ENCODE peak calls at places on chromosome 10, in six cellular contexts. K is H1, O is GM12891, T is K562, R is HepG2, I is GM12878. M is an unnamed sample.

GRCh38 chr10:34666008-34666700 is 148.9 kb downstream of the PARD3 start:
- DNase-seq in K (no peak), O (no peak), T (peak; percentile 41), R (no peak), I (peak; percentile 53), M (no peak)

GRCh38 chr10:114754445-114755320 is 66.9 kb upstream of the FHIP2A start:
- DNase-seq in K (no peak), O (no peak), T (no peak), R (no peak), I (no peak), M (no peak)

GRCh38 chr10:110670335-110670734 is 26.2 kb downstream of the RBM20 start:
- DNase-seq in K (no peak), O (no peak), T (no peak), R (no peak), I (peak; percentile 27), M (no peak)

GRCh38 chr10:132506711-132507466 is 30.7 kb upstream of the INPP5A start:
- DNase-seq in K (no peak), O (no peak), T (no peak), R (no peak), I (no peak), M (no peak)

GRCh38 chr10:63699785-63700184 is 178.6 kb downstream of the REEP3 start:
- DNase-seq in K (no peak), O (no peak), T (no peak), R (no peak), I (no peak), M (no peak)

GRCh38 chr10:91603173-91603572 is 29.7 kb downstream of the PPP1R3C start:
- DNase-seq in K (no peak), O (no peak), T (no peak), R (no peak), I (no peak), M (no peak)

GRCh38 chr10:133094866-133095265 is 7.1 kb downstream of the ADGRA1 start:
- DNase-seq in K (no peak), O (no peak), T (no peak), R (no peak), I (no peak), M (no peak)

GRCh38 chr10:102120987-102121738 is 995 bp upstream of the LDB1 start:
- DNase-seq in K (peak; percentile 91), O (no peak), T (no peak), R (no peak), I (no peak), M (no peak)

GRCh38 chr10:76558586-76558985 is 1079.0 kb downstream of the KCNMA1 start:
- DNase-seq in K (no peak), O (no peak), T (no peak), R (peak; percentile 45), I (no peak), M (no peak)

GRCh38 chr10:81018898-81019890 is 481.5 kb downstream of the SH2D4B start:
- DNase-seq in K (peak; percentile 21), O (no peak), T (peak; percentile 20), R (peak; percentile 49), I (no peak), M (peak; percentile 2)

GRCh38 chr10:10204415-10204814 is 813.3 kb upstream of the CELF2 start:
- DNase-seq in K (no peak), O (no peak), T (no peak), R (no peak), I (no peak), M (no peak)

GRCh38 chr10:24958701-24959392 is 6.4 kb upstream of the PRTFDC1 start:
- DNase-seq in K (no peak), O (no peak), T (peak; percentile 48), R (no peak), I (no peak), M (no peak)

GRCh38 chr10:132263866-132264265 is 43.9 kb downstream of the STK32C start:
- DNase-seq in K (no peak), O (no peak), T (no peak), R (no peak), I (no peak), M (no peak)

GRCh38 chr10:18767981-18768380 is 108.8 kb downstream of the ARL5B start:
- DNase-seq in K (no peak), O (no peak), T (no peak), R (no peak), I (no peak), M (no peak)

GRCh38 chr10:110420401-110421193 is 77.1 kb upstream of the DUSP5 start:
- DNase-seq in K (no peak), O (no peak), T (no peak), R (no peak), I (no peak), M (no peak)

GRCh38 chr10:114319406-114320248 is 80.6 kb downstream of the VWA2 start:
- DNase-seq in K (no peak), O (no peak), T (no peak), R (no peak), I (no peak), M (no peak)

GRCh38 chr10:74822583-74823089 is 3.8 kb upstream of the KAT6B start:
- DNase-seq in K (no peak), O (no peak), T (no peak), R (no peak), I (no peak), M (no peak)

GRCh38 chr10:30587522-30588031 is 42.0 kb downstream of the LYZL2 start:
- DNase-seq in K (no peak), O (no peak), T (no peak), R (peak; percentile 17), I (peak; percentile 79), M (peak; percentile 39)

GRCh38 chr10:128431997-128432396 is 305.8 kb upstream of the MKI67 start:
- DNase-seq in K (no peak), O (no peak), T (no peak), R (no peak), I (no peak), M (no peak)

GRCh38 chr10:129774736-129775401 is 189.2 kb downstream of the EBF3 start:
- DNase-seq in K (no peak), O (no peak), T (no peak), R (no peak), I (no peak), M (no peak)

GRCh38 chr10:29622382-29622885 is 12.3 kb downstream of the SVIL start:
- DNase-seq in K (no peak), O (no peak), T (no peak), R (no peak), I (no peak), M (no peak)

GRCh38 chr10:132848306-132848705 is 62.4 kb upstream of the NKX6-2 start:
- DNase-seq in K (no peak), O (no peak), T (no peak), R (no peak), I (no peak), M (no peak)

GRCh38 chr10:119201233-119201632 is 6.1 kb upstream of the GRK5 start:
- DNase-seq in K (no peak), O (no peak), T (no peak), R (no peak), I (no peak), M (no peak)

GRCh38 chr10:119203006-119203405 is 4.4 kb upstream of the GRK5 start:
- DNase-seq in K (no peak), O (no peak), T (no peak), R (peak; percentile 55), I (no peak), M (no peak)

GRCh38 chr10:119198438-119198837 is 8.9 kb upstream of the GRK5 start:
- DNase-seq in K (no peak), O (no peak), T (no peak), R (no peak), I (no peak), M (no peak)

GRCh38 chr10:119199231-119199992 is 8.0 kb upstream of the GRK5 start:
- DNase-seq in K (no peak), O (no peak), T (peak; percentile 21), R (peak; percentile 88), I (no peak), M (no peak)

GRCh38 chr10:119197921-119198320 is 9.4 kb upstream of the GRK5 start:
- DNase-seq in K (no peak), O (no peak), T (no peak), R (peak; percentile 69), I (no peak), M (no peak)
- TF ChIP-seq POLR2AphosphoS5 in K (no peak), O (no peak), T (no peak), R (no peak), I (no peak), M (no peak)

GRCh38 chr10:23155166-23155565 is 36.9 kb upstream of the PTF1A start:
- DNase-seq in K (no peak), O (no peak), T (no peak), R (no peak), I (no peak), M (no peak)
- TF ChIP-seq TAF1 in K (no peak), O (no peak), T (no peak), R (no peak), I (no peak), M (no peak)

GRCh38 chr10:86755740-86756510 is 494 bp upstream of the BMPR1A start:
- DNase-seq in K (peak; percentile 61), O (peak; percentile 70), T (peak; percentile 88), R (peak; percentile 83), I (no peak), M (peak; percentile 78)
- TF ChIP-seq POLR2A in K (no peak), O (peak; percentile 39), T (peak; percentile 78), R (peak; percentile 74), I (peak; percentile 79), M (peak; percentile 57)

DNA sequence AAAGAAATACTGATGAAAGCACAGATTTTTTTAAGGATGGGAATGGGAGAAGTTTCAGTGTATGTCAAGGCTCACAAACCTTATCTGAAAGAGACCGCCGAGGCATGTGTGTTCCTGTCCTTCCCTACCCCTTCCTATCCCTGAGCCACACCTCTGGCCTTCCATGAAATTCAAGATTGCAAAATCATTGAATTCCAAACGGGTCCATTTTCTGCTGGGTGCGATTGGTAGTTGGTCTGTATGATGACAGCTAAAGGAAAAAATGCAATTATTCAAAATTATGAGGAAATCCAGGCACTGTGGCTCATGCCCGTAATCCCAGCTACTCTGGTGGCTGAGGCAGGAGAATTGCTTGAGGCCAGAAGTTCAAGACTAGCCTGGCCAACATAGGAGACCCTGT is 170.1 kb downstream of the ARHGAP12 start:
- DNase-seq in K (no peak), O (no peak), T (no peak), R (no peak), I (no peak), M (no peak)
- TF ChIP-seq POLR2AphosphoS5 in K (no peak), O (no peak), T (no peak), R (no peak), I (no peak), M (no peak)

GRCh38 chr10:7117177-7117799 is 293.5 kb downstream of the SFMBT2 start:
- DNase-seq in K (no peak), O (no peak), T (no peak), R (no peak), I (no peak), M (no peak)

GRCh38 chr10:7108141-7108540 is 302.7 kb downstream of the SFMBT2 start:
- DNase-seq in K (no peak), O (no peak), T (no peak), R (no peak), I (no peak), M (no peak)

GRCh38 chr10:7107287-7107686 is 303.5 kb downstream of the SFMBT2 start:
- DNase-seq in K (no peak), O (no peak), T (no peak), R (no peak), I (no peak), M (no peak)

GRCh38 chr10:7111089-7111488 is 299.7 kb downstream of the SFMBT2 start:
- DNase-seq in K (no peak), O (no peak), T (no peak), R (no peak), I (no peak), M (no peak)

GRCh38 chr10:7111574-7111973 is 299.3 kb downstream of the SFMBT2 start:
- DNase-seq in K (no peak), O (no peak), T (no peak), R (no peak), I (no peak), M (no peak)
- TF ChIP-seq TAF1 in K (no peak), O (no peak), T (no peak), R (no peak), I (no peak), M (no peak)